ENCODE peak calls at places on chromosomes 5 and 9, in seven cellular contexts. D, E, V, Z, U, P and R are unnamed samples.

GRCh38 chr9:134341306-134341705 is 15.1 kb downstream of the RXRA start:
- DNase-seq in P (no peak), U (no peak), V (no peak), E (peak), Z (no peak), D (no peak), R (no peak)

GRCh38 chr9:117487555-117488175 is 72.8 kb upstream of the ASTN2 start:
- DNase-seq in P (no peak), D (peak), U (peak), Z (peak), V (peak), E (peak), R (peak)

GRCh38 chr9:23701291-23701690 is 124.7 kb downstream of the ELAVL2 start:
- DNase-seq in D (no peak), U (no peak), E (no peak), V (no peak), P (no peak), Z (no peak), R (no peak)

GRCh38 chr5:9953691-9954090 is 296.0 kb downstream of the ATPSCKMT start:
- DNase-seq in Z (no peak), E (no peak), D (no peak), V (no peak), P (no peak), U (no peak), R (no peak)

GRCh38 chr5:63963080-63963735 is 963 bp upstream of the HTR1A start:
- DNase-seq in P (peak), Z (peak), D (peak), V (peak), E (peak), U (no peak), R (peak)

GRCh38 chr5:145697251-145698016 is 137.7 kb downstream of the PRELID2 start:
- DNase-seq in V (peak), Z (peak), U (no peak), P (no peak), D (peak), E (peak), R (no peak)

GRCh38 chr5:1831677-1832313 is 30.6 kb downstream of the NDUFS6 start:
- DNase-seq in U (no peak), P (no peak), Z (no peak), V (no peak), E (no peak), D (no peak), R (no peak)

GRCh38 chr9:110351009-110351467 is 13.4 kb upstream of the TXNDC8 start:
- DNase-seq in P (no peak), U (no peak), E (no peak), V (peak), Z (peak), D (peak), R (no peak)

GRCh38 chr9:13396418-13396817 is 116.9 kb upstream of the MPDZ start:
- DNase-seq in U (no peak), V (no peak), Z (no peak), D (no peak), E (no peak), P (no peak), R (no peak)

GRCh38 chr5:143800715-143801114 is 11.2 kb upstream of the HMHB1 start:
- DNase-seq in D (no peak), P (no peak), E (no peak), V (no peak), U (no peak), Z (no peak), R (no peak)

GRCh38 chr9:116937361-116937760 is 250.3 kb downstream of the TRIM32 start:
- DNase-seq in E (no peak), V (peak), D (no peak), P (no peak), Z (no peak), U (no peak), R (no peak)

GRCh38 chr9:81032030-81032572 is 657.2 kb downstream of the TLE1 start:
- DNase-seq in V (peak), U (no peak), E (peak), P (peak), Z (peak), D (peak), R (no peak)

GRCh38 chr9:98081477-98082219 is 25.1 kb downstream of the NANS start:
- DNase-seq in U (no peak), P (peak), Z (no peak), V (peak), D (peak), E (no peak), R (no peak)

GRCh38 chr9:116661037-116661954 is 25.8 kb upstream of the TRIM32 start:
- DNase-seq in P (peak), D (peak), Z (peak), E (peak), V (peak), U (no peak), R (peak)

GRCh38 chr9:84974790-84975189 is 305.3 kb downstream of the NTRK2 start:
- DNase-seq in D (no peak), Z (no peak), V (no peak), E (no peak), U (no peak), P (no peak), R (no peak)

GRCh38 chr9:124133752-124134151 is 122.2 kb downstream of the LHX2 start:
- DNase-seq in E (peak), P (no peak), Z (peak), D (peak), V (no peak), U (no peak), R (no peak)

GRCh38 chr9:129944501-129945116 is 98.4 kb downstream of the FNBP1 start:
- DNase-seq in E (no peak), V (peak), P (no peak), D (no peak), U (no peak), Z (no peak), R (no peak)

GRCh38 chr9:97373311-97373710 is 38.6 kb upstream of the TDRD7 start:
- DNase-seq in Z (no peak), P (no peak), D (no peak), E (no peak), U (no peak), V (no peak), R (no peak)

GRCh38 chr9:136485651-136486050 is 2.8 kb upstream of the SEC16A start:
- DNase-seq in U (peak), P (no peak), E (peak), V (no peak), D (no peak), Z (no peak), R (no peak)

GRCh38 chr5:96957125-96958041 is 21.5 kb downstream of the LNPEP start:
- DNase-seq in P (no peak), U (no peak), Z (no peak), V (no peak), D (no peak), E (no peak), R (no peak)

GRCh38 chr5:82105457-82105856 is 133.6 kb downstream of the ATG10 start:
- DNase-seq in U (no peak), Z (peak), V (peak), D (peak), P (no peak), E (no peak), R (no peak)

GRCh38 chr5:100706796-100707195 is 171.6 kb downstream of the FAM174A start:
- DNase-seq in Z (peak), V (peak), E (no peak), D (peak), U (no peak), P (peak), R (no peak)

GRCh38 chr9:112041199-112041535 is 133.9 kb downstream of the SUSD1 start:
- DNase-seq in Z (no peak), U (no peak), E (no peak), D (no peak), V (no peak), P (no peak), R (no peak)

GRCh38 chr5:22852807-22853670 is at the start of gene CDH12:
- DNase-seq in U (no peak), Z (peak), E (peak), V (peak), P (no peak), D (no peak), R (no peak)

GRCh38 chr9:134226221-134226930 is 62.0 kb upstream of the RNU6ATAC start:
- DNase-seq in P (no peak), U (no peak), V (no peak), Z (peak), E (no peak), D (peak), R (no peak)

GRCh38 chr9:33210006-33210715 is 29.8 kb upstream of the SPINK4 start:
- DNase-seq in D (no peak), Z (no peak), V (no peak), P (no peak), E (no peak), U (no peak), R (no peak)

GRCh38 chr9:32551491-32552049 is 557 bp upstream of the SMIM27 start:
- DNase-seq in Z (peak), E (peak), D (peak), P (no peak), U (peak), V (peak), R (no peak)

GRCh38 chr9:88808761-88809370 is 182.4 kb upstream of the S1PR3 start:
- DNase-seq in U (no peak), P (no peak), D (no peak), E (no peak), V (no peak), Z (no peak), R (no peak)

GRCh38 chr9:130912932-130913598 is 16.5 kb upstream of the QRFP start:
- DNase-seq in U (peak), P (peak), E (no peak), D (peak), V (peak), Z (peak), R (no peak)

GRCh38 chr5:94893404-94894145 is 275.1 kb downstream of the SLF1 start:
- DNase-seq in V (peak), D (peak), P (no peak), Z (peak), U (no peak), E (no peak), R (no peak)

GRCh38 chr9:127739614-127740322 is 4.7 kb upstream of the TOR2A start:
- DNase-seq in P (no peak), U (peak), V (peak), Z (no peak), E (no peak), D (no peak), R (no peak)

GRCh38 chr9:137602661-137603060 is 2.8 kb upstream of the ARRDC1 start:
- DNase-seq in Z (no peak), E (no peak), D (no peak), V (no peak), P (no peak), U (no peak), R (no peak)
- TF ChIP-seq CTCF in Z (no peak), E (no peak), D (no peak), V (peak), P (no peak), U (no peak), R (no peak)

GRCh38 chr5:173324115-173325001 is 3.9 kb downstream of the STC2 start:
- DNase-seq in V (no peak), D (peak), E (peak), P (no peak), U (peak), Z (peak), R (no peak)
- H3K4me3 ChIP-seq in V (no peak), D (peak), E (no peak), P (no peak), U (peak), Z (peak), R (no peak)

GRCh38 chr5:69219939-69220338 is 14.7 kb upstream of the CDK7 start:
- DNase-seq in Z (no peak), E (no peak), D (no peak), P (no peak), V (no peak), U (no peak), R (no peak)

GRCh38 chr5:69217154-69217731 is 17.4 kb upstream of the CDK7 start:
- DNase-seq in U (no peak), D (no peak), V (no peak), E (peak), Z (no peak), P (no peak), R (no peak)

GRCh38 chr5:69213513-69214215 is 21.0 kb upstream of the CDK7 start:
- DNase-seq in P (no peak), U (no peak), Z (peak), V (peak), E (no peak), D (peak), R (no peak)

GRCh38 chr5:69212022-69212421 is 22.6 kb downstream of the CENPH start:
- DNase-seq in P (no peak), U (no peak), V (no peak), E (no peak), Z (no peak), D (no peak), R (no peak)

GRCh38 chr5:69217732-69218568 is 16.7 kb upstream of the CDK7 start:
- DNase-seq in E (peak), V (peak), P (no peak), D (peak), Z (peak), U (peak), R (peak)
- TF ChIP-seq CTCF in E (peak), V (peak), P (no peak), D (peak), Z (peak), U (peak), R (no peak)

GRCh38 chr5:125348221-125348692 is 601.8 kb upstream of the ZNF608 start:
- DNase-seq in D (peak), P (no peak), U (peak), Z (peak), E (peak), V (no peak), R (no peak)
- H3K4me3 ChIP-seq in D (no peak), P (no peak), U (no peak), Z (peak), E (no peak), V (no peak), R (no peak)

DNA sequence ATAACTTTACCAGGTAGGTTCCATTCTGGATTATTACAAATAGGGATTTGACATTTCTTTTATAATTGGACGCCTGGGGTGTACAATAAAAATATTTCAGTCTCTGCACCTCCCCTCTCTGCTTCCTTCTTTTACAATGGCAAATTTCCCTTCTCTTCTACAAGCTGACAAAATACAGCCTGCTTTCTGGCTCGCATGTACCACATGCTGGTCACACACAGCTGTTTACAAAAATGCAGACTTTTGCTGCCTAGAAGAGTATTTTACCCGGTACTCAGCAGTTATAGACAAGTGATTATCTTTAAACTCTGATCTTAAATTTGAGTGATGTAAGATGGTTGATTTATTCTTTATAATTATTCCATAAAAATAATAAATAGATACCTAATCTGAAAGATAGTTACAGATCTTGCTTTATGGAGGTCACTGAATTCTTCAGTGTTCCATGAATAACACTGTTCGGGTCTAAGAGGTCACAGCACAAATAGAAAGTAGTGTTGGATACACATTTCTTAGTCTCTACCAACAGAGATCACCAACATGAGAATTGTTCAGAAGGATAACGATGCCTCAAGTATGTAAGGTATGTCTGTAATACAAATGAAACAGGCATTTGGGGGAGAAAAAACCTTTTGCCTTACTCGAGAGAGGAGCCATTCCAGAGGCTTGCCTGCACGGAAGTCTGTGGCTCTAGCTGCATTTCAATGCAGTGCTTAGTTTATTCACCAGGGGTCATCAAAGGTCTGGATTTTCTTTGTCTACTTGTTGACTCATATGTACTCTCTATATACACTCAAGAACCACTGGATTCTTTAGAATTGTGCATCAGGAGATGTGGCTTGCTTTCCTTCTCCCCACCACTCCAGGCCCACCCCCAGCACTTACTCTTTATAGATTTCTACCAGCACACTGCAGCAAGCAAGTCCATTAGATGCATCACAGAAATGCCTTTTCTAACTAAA is 206.6 kb upstream of the RFX3 start:
- DNase-seq in P (peak), D (peak), U (no peak), Z (peak), E (peak), V (peak), R (peak)
- TF ChIP-seq CTCF in P (peak), D (peak), U (peak), Z (peak), E (peak), V (peak), R (peak)

GRCh38 chr9:16705121-16705604 is 165.3 kb downstream of the BNC2 start:
- DNase-seq in E (peak), V (peak), U (peak), P (peak), D (peak), Z (peak), R (no peak)
- H3K4me3 ChIP-seq in E (no peak), V (no peak), U (peak), P (peak), D (peak), Z (peak), R (no peak)